ENCODE peak calls at places on chromosomes 7 and 10, in ten cellular contexts. One of them, this sample, is unnamed.
A peak's percentile ranks its signal among the peaks of the same experiment; 100 is the strongest.

GRCh38 chr10:12568391-12568790 is 219.0 kb downstream of the CAMK1D start:
- DNase-seq in stimulated activated CD4-positive, alpha-beta T cell treated with anti-CD3 and anti-CD28 coated beads, Interleukin-15, amount 100 ng/mL, for 1 hour: no peak
- DNase-seq in GM23248: no peak
- DNase-seq in NCI-H774: no peak
- DNase-seq in NCI-H460: no peak
- DNase-seq in NCI-H524: no peak
- DNase-seq in C1 segment of cervical spinal cord: no peak
- DNase-seq in nucleus accumbens: no peak
- DNase-seq in SK-N-DZ: no peak
- DNase-seq in activated T-helper 9 cell treated with anti-CD3 and anti-CD28 coated beads, Interleukin-2, amount 50 U/mL, for 16 hours: no peak
- DNase-seq in this sample: no peak

GRCh38 chr10:31926154-31926553 is 2.5 kb downstream of the ARHGAP12 start:
- DNase-seq in activated T-helper 9 cell treated with anti-CD3 and anti-CD28 coated beads, Interleukin-2, amount 50 U/mL, for 16 hours: no peak
- DNase-seq in SK-N-DZ: no peak
- DNase-seq in GM23248: peak; percentile 61
- DNase-seq in stimulated activated CD4-positive, alpha-beta T cell treated with anti-CD3 and anti-CD28 coated beads, Interleukin-15, amount 100 ng/mL, for 1 hour: no peak
- DNase-seq in NCI-H524: no peak
- DNase-seq in NCI-H774: no peak
- DNase-seq in C1 segment of cervical spinal cord: no peak
- DNase-seq in NCI-H460: no peak
- DNase-seq in nucleus accumbens: no peak
- DNase-seq in this sample: no peak

GRCh38 chr7:71933426-71933825 is 478.7 kb downstream of the CALN1 start:
- DNase-seq in stimulated activated CD4-positive, alpha-beta T cell treated with anti-CD3 and anti-CD28 coated beads, Interleukin-15, amount 100 ng/mL, for 1 hour: no peak
- DNase-seq in C1 segment of cervical spinal cord: no peak
- DNase-seq in activated T-helper 9 cell treated with anti-CD3 and anti-CD28 coated beads, Interleukin-2, amount 50 U/mL, for 16 hours: no peak
- DNase-seq in SK-N-DZ: no peak
- DNase-seq in NCI-H524: no peak
- DNase-seq in NCI-H460: no peak
- DNase-seq in GM23248: no peak
- DNase-seq in NCI-H774: no peak
- DNase-seq in nucleus accumbens: no peak
- DNase-seq in this sample: no peak

GRCh38 chr7:34451183-34451582 is 206.8 kb upstream of the NPSR1 start:
- DNase-seq in NCI-H774: no peak
- DNase-seq in nucleus accumbens: no peak
- DNase-seq in activated T-helper 9 cell treated with anti-CD3 and anti-CD28 coated beads, Interleukin-2, amount 50 U/mL, for 16 hours: no peak
- DNase-seq in GM23248: no peak
- DNase-seq in stimulated activated CD4-positive, alpha-beta T cell treated with anti-CD3 and anti-CD28 coated beads, Interleukin-15, amount 100 ng/mL, for 1 hour: no peak
- DNase-seq in NCI-H524: no peak
- DNase-seq in SK-N-DZ: no peak
- DNase-seq in NCI-H460: no peak
- DNase-seq in C1 segment of cervical spinal cord: no peak
- DNase-seq in this sample: no peak

GRCh38 chr10:96814264-96814663 is 17.8 kb upstream of the LCOR start:
- DNase-seq in GM23248: peak; percentile 89
- DNase-seq in SK-N-DZ: no peak
- DNase-seq in activated T-helper 9 cell treated with anti-CD3 and anti-CD28 coated beads, Interleukin-2, amount 50 U/mL, for 16 hours: no peak
- DNase-seq in nucleus accumbens: no peak
- DNase-seq in NCI-H774: no peak
- DNase-seq in NCI-H460: no peak
- DNase-seq in NCI-H524: no peak
- DNase-seq in stimulated activated CD4-positive, alpha-beta T cell treated with anti-CD3 and anti-CD28 coated beads, Interleukin-15, amount 100 ng/mL, for 1 hour: no peak
- DNase-seq in C1 segment of cervical spinal cord: no peak
- DNase-seq in this sample: peak; percentile 42

GRCh38 chr10:72329290-72330058 is 25.2 kb downstream of the DNAJB12 start:
- DNase-seq in C1 segment of cervical spinal cord: no peak
- DNase-seq in NCI-H460: no peak
- DNase-seq in activated T-helper 9 cell treated with anti-CD3 and anti-CD28 coated beads, Interleukin-2, amount 50 U/mL, for 16 hours: no peak
- DNase-seq in nucleus accumbens: no peak
- DNase-seq in SK-N-DZ: peak; percentile 91
- DNase-seq in NCI-H524: peak; percentile 59
- DNase-seq in stimulated activated CD4-positive, alpha-beta T cell treated with anti-CD3 and anti-CD28 coated beads, Interleukin-15, amount 100 ng/mL, for 1 hour: no peak
- DNase-seq in GM23248: no peak
- DNase-seq in NCI-H774: no peak
- DNase-seq in this sample: no peak

GRCh38 chr10:96606946-96607345 is 20.1 kb upstream of the TM9SF3 start:
- DNase-seq in NCI-H774: no peak
- DNase-seq in SK-N-DZ: no peak
- DNase-seq in nucleus accumbens: no peak
- DNase-seq in stimulated activated CD4-positive, alpha-beta T cell treated with anti-CD3 and anti-CD28 coated beads, Interleukin-15, amount 100 ng/mL, for 1 hour: no peak
- DNase-seq in C1 segment of cervical spinal cord: no peak
- DNase-seq in activated T-helper 9 cell treated with anti-CD3 and anti-CD28 coated beads, Interleukin-2, amount 50 U/mL, for 16 hours: no peak
- DNase-seq in GM23248: no peak
- DNase-seq in NCI-H524: no peak
- DNase-seq in NCI-H460: no peak
- DNase-seq in this sample: no peak

GRCh38 chr7:150901160-150902035 is 49.1 kb downstream of the AOC1 start:
- DNase-seq in GM23248: no peak
- DNase-seq in activated T-helper 9 cell treated with anti-CD3 and anti-CD28 coated beads, Interleukin-2, amount 50 U/mL, for 16 hours: no peak
- DNase-seq in C1 segment of cervical spinal cord: no peak
- DNase-seq in NCI-H524: peak; percentile 83
- DNase-seq in nucleus accumbens: no peak
- DNase-seq in NCI-H774: no peak
- DNase-seq in SK-N-DZ: no peak
- DNase-seq in stimulated activated CD4-positive, alpha-beta T cell treated with anti-CD3 and anti-CD28 coated beads, Interleukin-15, amount 100 ng/mL, for 1 hour: no peak
- DNase-seq in NCI-H460: no peak
- DNase-seq in this sample: no peak

GRCh38 chr10:51654918-51655317 is 44.5 kb downstream of the CSTF2T start:
- DNase-seq in C1 segment of cervical spinal cord: no peak
- DNase-seq in NCI-H774: no peak
- DNase-seq in stimulated activated CD4-positive, alpha-beta T cell treated with anti-CD3 and anti-CD28 coated beads, Interleukin-15, amount 100 ng/mL, for 1 hour: no peak
- DNase-seq in GM23248: no peak
- DNase-seq in NCI-H524: no peak
- DNase-seq in NCI-H460: no peak
- DNase-seq in activated T-helper 9 cell treated with anti-CD3 and anti-CD28 coated beads, Interleukin-2, amount 50 U/mL, for 16 hours: no peak
- DNase-seq in SK-N-DZ: peak; percentile 16
- DNase-seq in nucleus accumbens: no peak
- DNase-seq in this sample: no peak

GRCh38 chr7:16978358-16979244 is 96.8 kb upstream of the AGR3 start:
- DNase-seq in NCI-H524: no peak
- DNase-seq in stimulated activated CD4-positive, alpha-beta T cell treated with anti-CD3 and anti-CD28 coated beads, Interleukin-15, amount 100 ng/mL, for 1 hour: no peak
- DNase-seq in SK-N-DZ: no peak
- DNase-seq in NCI-H460: peak; percentile 81
- DNase-seq in C1 segment of cervical spinal cord: no peak
- DNase-seq in nucleus accumbens: no peak
- DNase-seq in activated T-helper 9 cell treated with anti-CD3 and anti-CD28 coated beads, Interleukin-2, amount 50 U/mL, for 16 hours: no peak
- DNase-seq in GM23248: peak; percentile 86
- DNase-seq in NCI-H774: no peak
- DNase-seq in this sample: peak; percentile 72

GRCh38 chr10:124152781-124153600 is 59.6 kb upstream of the CHST15 start:
- DNase-seq in activated T-helper 9 cell treated with anti-CD3 and anti-CD28 coated beads, Interleukin-2, amount 50 U/mL, for 16 hours: peak; percentile 8
- DNase-seq in SK-N-DZ: peak; percentile 42
- DNase-seq in C1 segment of cervical spinal cord: no peak
- DNase-seq in NCI-H460: peak; percentile 97
- DNase-seq in stimulated activated CD4-positive, alpha-beta T cell treated with anti-CD3 and anti-CD28 coated beads, Interleukin-15, amount 100 ng/mL, for 1 hour: no peak
- DNase-seq in nucleus accumbens: no peak
- DNase-seq in NCI-H524: no peak
- DNase-seq in GM23248: peak; percentile 82
- DNase-seq in NCI-H774: peak; percentile 70
- DNase-seq in this sample: no peak

GRCh38 chr7:38798552-38799267 is 110.3 kb downstream of the VPS41 start:
- DNase-seq in NCI-H774: no peak
- DNase-seq in activated T-helper 9 cell treated with anti-CD3 and anti-CD28 coated beads, Interleukin-2, amount 50 U/mL, for 16 hours: no peak
- DNase-seq in GM23248: no peak
- DNase-seq in SK-N-DZ: no peak
- DNase-seq in stimulated activated CD4-positive, alpha-beta T cell treated with anti-CD3 and anti-CD28 coated beads, Interleukin-15, amount 100 ng/mL, for 1 hour: no peak
- DNase-seq in C1 segment of cervical spinal cord: no peak
- DNase-seq in nucleus accumbens: no peak
- DNase-seq in NCI-H460: no peak
- DNase-seq in NCI-H524: no peak
- DNase-seq in this sample: no peak

GRCh38 chr7:12803542-12803941 is 116.1 kb downstream of the ARL4A start:
- DNase-seq in NCI-H524: no peak
- DNase-seq in C1 segment of cervical spinal cord: no peak
- DNase-seq in NCI-H460: no peak
- DNase-seq in SK-N-DZ: no peak
- DNase-seq in GM23248: no peak
- DNase-seq in NCI-H774: peak; percentile 8
- DNase-seq in activated T-helper 9 cell treated with anti-CD3 and anti-CD28 coated beads, Interleukin-2, amount 50 U/mL, for 16 hours: no peak
- DNase-seq in nucleus accumbens: no peak
- DNase-seq in stimulated activated CD4-positive, alpha-beta T cell treated with anti-CD3 and anti-CD28 coated beads, Interleukin-15, amount 100 ng/mL, for 1 hour: no peak
- DNase-seq in this sample: no peak

GRCh38 chr10:121454776-121455175 is 143.5 kb downstream of the FGFR2 start:
- DNase-seq in activated T-helper 9 cell treated with anti-CD3 and anti-CD28 coated beads, Interleukin-2, amount 50 U/mL, for 16 hours: no peak
- DNase-seq in SK-N-DZ: no peak
- DNase-seq in NCI-H524: no peak
- DNase-seq in GM23248: no peak
- DNase-seq in nucleus accumbens: no peak
- DNase-seq in NCI-H774: no peak
- DNase-seq in C1 segment of cervical spinal cord: no peak
- DNase-seq in stimulated activated CD4-positive, alpha-beta T cell treated with anti-CD3 and anti-CD28 coated beads, Interleukin-15, amount 100 ng/mL, for 1 hour: no peak
- DNase-seq in NCI-H460: no peak
- DNase-seq in this sample: no peak

GRCh38 chr7:9921326-9921725 is 1052.3 kb upstream of the PHF14 start:
- DNase-seq in stimulated activated CD4-positive, alpha-beta T cell treated with anti-CD3 and anti-CD28 coated beads, Interleukin-15, amount 100 ng/mL, for 1 hour: no peak
- DNase-seq in C1 segment of cervical spinal cord: no peak
- DNase-seq in NCI-H460: no peak
- DNase-seq in nucleus accumbens: no peak
- DNase-seq in NCI-H524: no peak
- DNase-seq in activated T-helper 9 cell treated with anti-CD3 and anti-CD28 coated beads, Interleukin-2, amount 50 U/mL, for 16 hours: no peak
- DNase-seq in SK-N-DZ: no peak
- DNase-seq in NCI-H774: no peak
- DNase-seq in GM23248: no peak
- DNase-seq in this sample: no peak

GRCh38 chr7:51802698-51803097 is 486.1 kb upstream of the COBL start:
- DNase-seq in nucleus accumbens: no peak
- DNase-seq in GM23248: no peak
- DNase-seq in stimulated activated CD4-positive, alpha-beta T cell treated with anti-CD3 and anti-CD28 coated beads, Interleukin-15, amount 100 ng/mL, for 1 hour: no peak
- DNase-seq in NCI-H774: no peak
- DNase-seq in activated T-helper 9 cell treated with anti-CD3 and anti-CD28 coated beads, Interleukin-2, amount 50 U/mL, for 16 hours: no peak
- DNase-seq in C1 segment of cervical spinal cord: no peak
- DNase-seq in SK-N-DZ: no peak
- DNase-seq in NCI-H524: no peak
- DNase-seq in NCI-H460: no peak
- DNase-seq in this sample: no peak

GRCh38 chr10:52729259-52730104 is 43.1 kb downstream of the MBL2 start:
- DNase-seq in C1 segment of cervical spinal cord: no peak
- DNase-seq in activated T-helper 9 cell treated with anti-CD3 and anti-CD28 coated beads, Interleukin-2, amount 50 U/mL, for 16 hours: no peak
- DNase-seq in NCI-H460: peak; percentile 22
- DNase-seq in stimulated activated CD4-positive, alpha-beta T cell treated with anti-CD3 and anti-CD28 coated beads, Interleukin-15, amount 100 ng/mL, for 1 hour: no peak
- DNase-seq in GM23248: peak; percentile 74
- DNase-seq in NCI-H774: peak; percentile 33
- DNase-seq in NCI-H524: no peak
- DNase-seq in SK-N-DZ: peak; percentile 52
- DNase-seq in nucleus accumbens: no peak
- DNase-seq in this sample: no peak

GRCh38 chr7:30474893-30475292 is 3.7 kb downstream of the NOD1 start:
- DNase-seq in GM23248: peak; percentile 95
- DNase-seq in NCI-H460: no peak
- DNase-seq in C1 segment of cervical spinal cord: no peak
- DNase-seq in activated T-helper 9 cell treated with anti-CD3 and anti-CD28 coated beads, Interleukin-2, amount 50 U/mL, for 16 hours: no peak
- DNase-seq in SK-N-DZ: no peak
- DNase-seq in NCI-H524: no peak
- DNase-seq in nucleus accumbens: no peak
- DNase-seq in stimulated activated CD4-positive, alpha-beta T cell treated with anti-CD3 and anti-CD28 coated beads, Interleukin-15, amount 100 ng/mL, for 1 hour: no peak
- DNase-seq in NCI-H774: no peak
- DNase-seq in this sample: peak; percentile 99

GRCh38 chr10:127243490-127244272 is 47.3 kb upstream of the INSYN2A start:
- DNase-seq in NCI-H460: peak; percentile 60
- DNase-seq in stimulated activated CD4-positive, alpha-beta T cell treated with anti-CD3 and anti-CD28 coated beads, Interleukin-15, amount 100 ng/mL, for 1 hour: no peak
- DNase-seq in activated T-helper 9 cell treated with anti-CD3 and anti-CD28 coated beads, Interleukin-2, amount 50 U/mL, for 16 hours: no peak
- DNase-seq in nucleus accumbens: no peak
- DNase-seq in SK-N-DZ: no peak
- DNase-seq in NCI-H524: peak; percentile 15
- DNase-seq in NCI-H774: peak; percentile 5
- DNase-seq in C1 segment of cervical spinal cord: no peak
- DNase-seq in GM23248: peak; percentile 44
- DNase-seq in this sample: peak; percentile 5

GRCh38 chr10:30705086-30705624 is 75.6 kb upstream of the LYZL2 start:
- DNase-seq in NCI-H460: no peak
- DNase-seq in C1 segment of cervical spinal cord: no peak
- DNase-seq in NCI-H774: no peak
- DNase-seq in NCI-H524: no peak
- DNase-seq in stimulated activated CD4-positive, alpha-beta T cell treated with anti-CD3 and anti-CD28 coated beads, Interleukin-15, amount 100 ng/mL, for 1 hour: no peak
- DNase-seq in SK-N-DZ: no peak
- DNase-seq in nucleus accumbens: no peak
- DNase-seq in GM23248: no peak
- DNase-seq in activated T-helper 9 cell treated with anti-CD3 and anti-CD28 coated beads, Interleukin-2, amount 50 U/mL, for 16 hours: no peak
- DNase-seq in this sample: no peak

GRCh38 chr10:116888380-116889055 is 39.2 kb downstream of the ENO4 start:
- DNase-seq in SK-N-DZ: no peak
- DNase-seq in NCI-H524: no peak
- DNase-seq in GM23248: peak; percentile 91
- DNase-seq in NCI-H460: peak; percentile 59
- DNase-seq in C1 segment of cervical spinal cord: no peak
- DNase-seq in nucleus accumbens: no peak
- DNase-seq in activated T-helper 9 cell treated with anti-CD3 and anti-CD28 coated beads, Interleukin-2, amount 50 U/mL, for 16 hours: no peak
- DNase-seq in stimulated activated CD4-positive, alpha-beta T cell treated with anti-CD3 and anti-CD28 coated beads, Interleukin-15, amount 100 ng/mL, for 1 hour: no peak
- DNase-seq in NCI-H774: no peak
- DNase-seq in this sample: peak; percentile 62

GRCh38 chr10:20993387-20994170 is 96.5 kb upstream of the NEBL start:
- DNase-seq in NCI-H460: no peak
- DNase-seq in SK-N-DZ: no peak
- DNase-seq in activated T-helper 9 cell treated with anti-CD3 and anti-CD28 coated beads, Interleukin-2, amount 50 U/mL, for 16 hours: no peak
- DNase-seq in stimulated activated CD4-positive, alpha-beta T cell treated with anti-CD3 and anti-CD28 coated beads, Interleukin-15, amount 100 ng/mL, for 1 hour: no peak
- DNase-seq in NCI-H524: no peak
- DNase-seq in C1 segment of cervical spinal cord: no peak
- DNase-seq in NCI-H774: no peak
- DNase-seq in GM23248: peak; percentile 9
- DNase-seq in nucleus accumbens: no peak
- DNase-seq in this sample: no peak

GRCh38 chr10:125961743-125962142 is 65.4 kb downstream of the FANK1 start:
- DNase-seq in nucleus accumbens: no peak
- DNase-seq in NCI-H524: no peak
- DNase-seq in stimulated activated CD4-positive, alpha-beta T cell treated with anti-CD3 and anti-CD28 coated beads, Interleukin-15, amount 100 ng/mL, for 1 hour: no peak
- DNase-seq in activated T-helper 9 cell treated with anti-CD3 and anti-CD28 coated beads, Interleukin-2, amount 50 U/mL, for 16 hours: no peak
- DNase-seq in SK-N-DZ: no peak
- DNase-seq in NCI-H460: no peak
- DNase-seq in C1 segment of cervical spinal cord: no peak
- DNase-seq in NCI-H774: no peak
- DNase-seq in GM23248: no peak
- DNase-seq in this sample: no peak